ENCODE peak calls at places on chromosome 14, in five cellular contexts. B, N, Y, R and M are unnamed samples. For H3K36me3, the result is how much of the 10 kb centered on the place peaks cover.

GRCh38 chr14:68322970-68323620 is 469.8 kb downstream of the ZFP36L1 start:
- DNase-seq in B (no peak), Y (no peak), R (no peak), N (no peak), M (no peak)

GRCh38 chr14:96362071-96362964 is 823 bp downstream of the ATG2B start:
- DNase-seq in B (peak), Y (peak), R (peak), N (peak), M (peak)

GRCh38 chr14:71212093-71212492 is 304.8 kb downstream of the PCNX1 start:
- DNase-seq in Y (no peak), R (no peak), B (no peak), N (no peak), M (no peak)

GRCh38 chr14:23864252-23864651 is 89.3 kb upstream of the DHRS4 start:
- DNase-seq in N (no peak), R (no peak), B (no peak), Y (no peak), M (no peak)

GRCh38 chr14:71726639-71727085 is 205.6 kb upstream of the RGS6 start:
- DNase-seq in N (peak), Y (no peak), R (no peak), B (no peak), M (no peak)

GRCh38 chr14:30608533-30609006 is 13.5 kb upstream of the SCFD1 start:
- DNase-seq in B (peak), Y (peak), R (peak), N (no peak), M (peak)

GRCh38 chr14:88005050-88005481 is at the start of gene GPR65:
- DNase-seq in N (no peak), B (peak), R (no peak), Y (no peak), M (no peak)

GRCh38 chr14:23953464-23954278 is at the start of gene DHRS4:
- DNase-seq in R (peak), Y (peak), B (peak), N (peak), M (peak)

GRCh38 chr14:100317897-100318808 is 5.0 kb upstream of the SLC25A47 start:
- DNase-seq in N (peak), B (peak), R (no peak), Y (no peak), M (no peak)

GRCh38 chr14:68191567-68192321 is 372.2 kb downstream of the RAD51B start:
- DNase-seq in R (peak), N (peak), Y (peak), B (peak), M (peak)

GRCh38 chr14:69776875-69777453 is 10.0 kb downstream of the SRSF5 start:
- DNase-seq in B (no peak), R (no peak), N (no peak), Y (no peak), M (no peak)

GRCh38 chr14:99029916-99030305 is 242.1 kb downstream of the BCL11B start:
- DNase-seq in N (no peak), R (no peak), B (no peak), Y (no peak), M (no peak)

GRCh38 chr14:99671230-99672224 is 12.6 kb upstream of the CYP46A1 start:
- DNase-seq in R (no peak), B (no peak), N (no peak), Y (no peak), M (no peak)

GRCh38 chr14:75018684-75019083 is 16.0 kb downstream of the EIF2B2 start:
- DNase-seq in B (peak), R (peak), Y (no peak), N (no peak), M (no peak)

GRCh38 chr14:100453930-100454329 is 130.8 kb downstream of the SLC25A47 start:
- DNase-seq in Y (no peak), B (no peak), R (no peak), N (no peak), M (no peak)

GRCh38 chr14:90500665-90501370 is 104.0 kb downstream of the CALM1 start:
- DNase-seq in Y (no peak), N (no peak), R (no peak), B (no peak), M (no peak)

GRCh38 chr14:77066555-77067172 is 31.4 kb upstream of the CIPC start:
- DNase-seq in B (no peak), R (no peak), Y (no peak), N (no peak), M (no peak)

GRCh38 chr14:19823765-19824164 is 20.2 kb downstream of the OR4N2 start:
- DNase-seq in Y (no peak), N (no peak), B (no peak), R (no peak), M (no peak)

GRCh38 chr14:101029668-101030290 is 126.3 kb upstream of the RTL1 start:
- DNase-seq in B (no peak), N (no peak), R (no peak), Y (no peak), M (no peak)

GRCh38 chr14:76918176-76918750 is 92.1 kb downstream of the LRRC74A start:
- DNase-seq in Y (no peak), B (peak), N (peak), R (no peak), M (no peak)

GRCh38 chr14:91413547-91414474 is 3.8 kb downstream of the CCDC88C start:
- DNase-seq in B (peak), R (no peak), N (peak), Y (no peak), M (no peak)

GRCh38 chr14:23578560-23579310 is at the start of gene JPH4:
- DNase-seq in Y (no peak), B (no peak), N (no peak), R (no peak), M (no peak)

GRCh38 chr14:33454707-33455106 is 496.2 kb downstream of the EGLN3 start:
- DNase-seq in B (no peak), Y (no peak), N (no peak), R (no peak), M (no peak)

GRCh38 chr14:89549381-89550102 is 132.5 kb upstream of the FOXN3 start:
- DNase-seq in Y (no peak), B (no peak), R (no peak), N (no peak), M (no peak)

GRCh38 chr14:99971929-99972747 is 93.1 kb upstream of the EVL start:
- DNase-seq in Y (peak), N (no peak), R (no peak), B (no peak), M (no peak)

GRCh38 chr14:35405304-35405996 is 901 bp upstream of the NFKBIA start:
- DNase-seq in Y (no peak), N (no peak), B (no peak), R (no peak), M (no peak)

GRCh38 chr14:21257395-21258193 is 11.6 kb downstream of the HNRNPC start:
- DNase-seq in Y (no peak), N (no peak), R (no peak), B (no peak), M (no peak)

GRCh38 chr14:71682337-71682736 is 249.9 kb upstream of the RGS6 start:
- DNase-seq in R (no peak), Y (no peak), N (no peak), B (no peak), M (no peak)

GRCh38 chr14:63026491-63026890 is 18.8 kb downstream of the KCNH5 start:
- DNase-seq in Y (no peak), R (no peak), B (no peak), N (no peak), M (no peak)

GRCh38 chr14:80959448-80960006 is 4.1 kb downstream of the TSHR start:
- DNase-seq in Y (no peak), B (peak), R (no peak), N (no peak), M (no peak)

GRCh38 chr14:91693342-91693741 is 38.5 kb downstream of the CATSPERB start:
- DNase-seq in Y (peak), N (no peak), B (peak), R (peak), M (peak)

GRCh38 chr14:60665178-60665555 is 15.9 kb upstream of the SIX1 start:
- DNase-seq in R (peak), N (no peak), B (no peak), Y (no peak), M (no peak)

GRCh38 chr14:50040401-50040775 is 76.0 kb downstream of the VCPKMT start:
- DNase-seq in N (no peak), Y (peak), B (peak), R (peak), M (no peak)

GRCh38 chr14:77184396-77185092 is 2.9 kb downstream of the TMEM63C start:
- DNase-seq in B (no peak), R (peak), N (no peak), Y (no peak), M (no peak)

GRCh38 chr14:90853116-90853515 is 36.9 kb upstream of the TTC7B start:
- DNase-seq in R (no peak), N (no peak), B (no peak), Y (no peak), M (no peak)

GRCh38 chr14:90660865-90661570 is 155.2 kb downstream of the TTC7B start:
- DNase-seq in Y (no peak), N (peak), R (no peak), B (no peak), M (no peak)

GRCh38 chr14:95257521-95257920 is 62.2 kb downstream of the CLMN start:
- DNase-seq in R (no peak), N (no peak), Y (no peak), B (no peak), M (no peak)

GRCh38 chr14:95260537-95261440 is 58.9 kb downstream of the CLMN start:
- DNase-seq in R (peak), N (no peak), B (peak), Y (peak), M (no peak)

GRCh38 chr14:95258156-95258555 is 61.6 kb downstream of the CLMN start:
- DNase-seq in Y (no peak), B (no peak), R (no peak), N (no peak), M (no peak)

GRCh38 chr14:95256776-95257060 is 63.0 kb downstream of the CLMN start:
- DNase-seq in Y (no peak), N (no peak), B (no peak), R (no peak), M (no peak)

DNA sequence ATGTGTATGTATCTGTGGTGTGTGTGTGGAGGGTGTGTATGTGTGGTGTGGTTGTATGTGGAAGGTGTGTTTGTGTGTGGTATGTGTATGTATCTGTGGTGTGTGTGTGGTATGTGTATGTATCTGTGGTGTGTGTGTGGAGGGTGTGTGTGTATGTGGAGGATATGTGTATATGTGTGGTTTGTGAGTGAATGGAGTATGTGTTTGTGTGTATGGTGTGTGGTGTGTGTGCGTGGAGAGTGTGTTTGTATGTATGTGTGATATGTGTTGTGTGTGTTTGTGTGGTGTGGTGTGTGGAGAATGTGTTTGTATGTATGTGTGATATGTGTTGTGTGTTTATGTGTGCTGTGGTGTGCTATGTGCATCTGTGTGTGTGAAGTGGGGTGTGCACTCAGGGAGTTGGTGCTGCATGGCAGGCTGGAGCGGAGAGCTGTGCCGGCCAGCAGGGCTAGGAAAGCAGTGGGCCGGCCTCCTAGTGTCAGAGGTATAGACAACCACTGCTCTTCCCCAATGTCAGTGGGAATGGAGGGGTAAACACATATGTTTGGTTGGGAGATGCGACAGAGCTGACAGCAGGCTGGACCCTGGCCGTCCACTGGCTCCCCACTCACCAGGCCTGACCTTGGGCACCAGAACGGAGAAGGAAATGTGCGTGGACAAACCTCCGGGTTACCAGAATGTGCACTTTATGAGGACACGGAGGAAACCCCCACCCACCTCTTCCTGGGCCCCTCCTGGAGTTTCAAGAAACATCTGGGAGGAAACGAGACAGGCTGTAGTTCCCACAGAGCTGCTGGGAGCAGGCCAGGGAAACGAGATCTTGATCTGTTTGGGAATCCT is 60.7 kb downstream of the CLMN start:
- DNase-seq in R (no peak), Y (no peak), B (no peak), N (no peak), M (no peak)
- TF ChIP-seq CTCF in R (no peak), Y (no peak), B (no peak), N (no peak), M (no peak)

GRCh38 chr14:55170526-55170925 is 20.9 kb downstream of the DLGAP5 start:
- DNase-seq in B (no peak), Y (no peak), R (no peak), N (no peak), M (no peak)
- H3K36me3 ChIP-seq in B (under half), Y (under half), R (half or more), N (under half), M (under half)

DNA sequence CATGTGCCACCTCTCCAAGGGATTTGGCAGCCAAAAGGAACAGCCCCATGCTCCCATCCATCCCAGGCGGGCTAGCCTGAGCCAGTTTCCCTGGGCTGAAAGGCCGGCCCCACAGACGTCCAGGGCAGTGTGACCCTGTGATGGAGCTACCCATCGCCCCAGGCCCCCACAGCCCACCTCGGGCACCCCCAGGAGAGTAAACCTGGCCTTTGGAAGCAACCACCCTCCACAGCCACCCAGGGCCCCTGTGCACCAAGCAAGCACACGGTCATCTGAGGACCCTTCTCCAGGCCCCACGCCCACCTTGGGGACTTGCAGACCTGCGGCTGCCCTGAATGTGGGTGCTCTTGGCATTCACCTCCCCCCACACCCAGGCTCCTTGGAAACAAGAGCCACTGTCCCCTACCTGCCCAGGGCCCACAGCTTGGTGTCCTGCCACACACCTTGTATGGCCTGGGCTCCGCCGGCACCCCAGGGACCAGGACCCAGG is 8.4 kb downstream of the AHNAK2 start:
- DNase-seq in R (no peak), B (no peak), N (no peak), Y (no peak), M (no peak)
- H3K4me3 ChIP-seq in R (peak), B (no peak), N (no peak), Y (peak), M (no peak)

GRCh38 chr14:55386037-55386798 is 25.4 kb downstream of the ATG14 start:
- DNase-seq in R (no peak), Y (no peak), B (no peak), N (no peak), M (no peak)
- TF ChIP-seq CTCF in R (no peak), Y (no peak), B (no peak), N (no peak), M (no peak)

DNA sequence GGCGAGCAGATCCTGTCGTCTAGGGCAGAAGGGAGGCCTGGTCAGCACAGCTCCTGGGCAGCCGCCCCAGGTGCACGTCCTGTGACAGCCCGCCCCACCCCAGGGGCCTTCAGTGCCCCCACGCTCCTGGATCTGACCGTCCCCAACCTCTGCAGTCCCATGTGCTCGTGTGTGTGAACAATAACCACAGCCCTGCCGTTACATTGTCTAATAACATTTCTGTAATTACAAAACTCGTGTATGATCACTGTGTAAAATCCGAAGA is 39.8 kb downstream of the CHGA start:
- DNase-seq in Y (no peak), N (no peak), B (no peak), R (no peak), M (no peak)
- H3K36me3 ChIP-seq in Y (under half), N (under half), B (under half), R (under half), M (under half)